ENCODE peak calls at places on chromosomes 3 and 15, in six cellular contexts. S, L, D, X, M and H are unnamed samples.

GRCh38 chr15:47756872-47757271 is 39.6 kb downstream of the SEMA6D start:
- DNase-seq in L (no peak), S (no peak), D (no peak), X (no peak), M (no peak), H (no peak)

GRCh38 chr15:99980791-99981190 is 247.6 kb upstream of the LYSMD4 start:
- DNase-seq in D (no peak), S (no peak), L (no peak), X (no peak), M (no peak), H (no peak)

GRCh38 chr3:36124118-36124796 is 256.0 kb upstream of the STAC start:
- DNase-seq in S (no peak), X (no peak), L (peak), D (peak), M (no peak), H (peak)

GRCh38 chr15:55526559-55527036 is 18.6 kb upstream of the DNAAF4 start:
- DNase-seq in S (no peak), L (peak), D (no peak), M (no peak), X (peak), H (peak)

GRCh38 chr15:52220251-52220650 is 29.1 kb upstream of the GNB5 start:
- DNase-seq in L (no peak), S (no peak), D (no peak), X (no peak), M (no peak), H (no peak)

GRCh38 chr3:144053121-144053520 is 81.5 kb downstream of the DIPK2A start:
- DNase-seq in M (no peak), S (no peak), D (no peak), X (no peak), L (no peak), H (no peak)

GRCh38 chr3:149251186-149251585 is 29.6 kb upstream of the CP start:
- DNase-seq in L (no peak), S (no peak), D (no peak), M (no peak), X (no peak), H (no peak)

GRCh38 chr3:184687363-184688049 is 24.4 kb downstream of the MAGEF1 start:
- DNase-seq in S (no peak), D (no peak), X (peak), M (peak), L (no peak), H (no peak)

GRCh38 chr3:18774319-18774877 is 349.3 kb upstream of the SATB1 start:
- DNase-seq in S (no peak), M (no peak), L (no peak), D (no peak), X (no peak), H (no peak)

GRCh38 chr15:99788156-99788555 is 54.9 kb upstream of the LYSMD4 start:
- DNase-seq in M (no peak), D (no peak), X (no peak), S (no peak), L (no peak), H (no peak)

GRCh38 chr3:142649996-142650693 is 54.0 kb downstream of the PLS1 start:
- DNase-seq in D (no peak), M (no peak), S (no peak), L (no peak), X (no peak), H (no peak)

GRCh38 chr15:36953346-36953745 is 147.0 kb downstream of the MEIS2 start:
- DNase-seq in D (no peak), X (no peak), S (no peak), M (no peak), L (no peak), H (no peak)

GRCh38 chr3:38177175-38177574 is 11.8 kb downstream of the OXSR1 start:
- DNase-seq in L (no peak), X (no peak), D (no peak), M (no peak), S (no peak), H (no peak)

GRCh38 chr15:93033434-93034045 is 55.5 kb downstream of the RGMA start:
- DNase-seq in X (no peak), S (no peak), D (no peak), M (peak), L (no peak), H (no peak)

GRCh38 chr15:48644827-48645557 is 517 bp downstream of the FBN1 start:
- DNase-seq in D (peak), L (no peak), S (no peak), M (peak), X (peak), H (no peak)